ENCODE peak calls at places on chromosomes 4 and X, in six cellular contexts. G, K, X, J, F and M are unnamed samples.

GRCh38 chr4:118032691-118033090 is 1.6 kb upstream of the NDST3 start:
- DNase-seq in G (no peak), K (peak; percentile 4), X (no peak), J (peak; percentile 39), F (no peak), M (no peak)

GRCh38 chr4:30380404-30380998 is 339.7 kb upstream of the PCDH7 start:
- DNase-seq in G (peak; percentile 62), K (no peak), X (no peak), J (peak; percentile 44), F (peak; percentile 70), M (peak; percentile 34)

GRCh38 chr4:133130171-133130570 is 18.9 kb upstream of the PCDH10 start:
- DNase-seq in G (no peak), K (no peak), X (no peak), J (no peak), F (no peak), M (no peak)

GRCh38 chrX:111634823-111635410 is 46.1 kb upstream of the ALG13 start:
- DNase-seq in G (no peak), K (no peak), X (no peak), J (no peak), F (no peak), M (no peak)

GRCh38 chr4:118363166-118363565 is 10.4 kb upstream of the PRSS12 start:
- DNase-seq in G (no peak), K (no peak), X (no peak), J (no peak), F (no peak), M (no peak)

GRCh38 chrX:130025256-130025655 is 42.8 kb downstream of the BCORL1 start:
- DNase-seq in G (no peak), K (no peak), X (no peak), J (peak; percentile 39), F (no peak), M (no peak)

GRCh38 chr4:151690884-151691283 is 69.9 kb downstream of the GATB start:
- DNase-seq in G (no peak), K (no peak), X (no peak), J (no peak), F (no peak), M (no peak)

GRCh38 chr4:6008092-6008551 is 10.1 kb downstream of the C4orf50 start:
- DNase-seq in G (no peak), K (no peak), X (no peak), J (peak; percentile 83), F (peak; percentile 49), M (no peak)

GRCh38 chr4:40254961-40255721 is 58.3 kb downstream of the RHOH start:
- DNase-seq in G (peak; percentile 79), K (no peak), X (no peak), J (no peak), F (no peak), M (no peak)

GRCh38 chrX:51361251-51361650 is 28.6 kb downstream of the NUDT10 start:
- DNase-seq in G (no peak), K (no peak), X (no peak), J (no peak), F (no peak), M (no peak)

GRCh38 chr4:166012129-166013078 is 139.4 kb downstream of the TLL1 start:
- DNase-seq in G (no peak), K (no peak), X (no peak), J (no peak), F (no peak), M (no peak)